ENCODE peak calls at places on chromosome 22, in six cellular contexts. One of them, this sample, is unnamed. For H3K36me3, the result is how much of the 10 kb centered on the place peaks cover.

GRCh38 chr22:33971561-33971961 is 51.3 kb upstream of the LARGE1 start:
- DNase-seq in left ventricle myocardium inferior: no peak
- DNase-seq in ovary: no peak
- DNase-seq in tibial artery: no peak
- DNase-seq in Panc1: no peak
- DNase-seq in BJ: no peak
- DNase-seq in this sample: peak

GRCh38 chr22:17569971-17570511 is 6.7 kb downstream of the SLC25A18 start:
- DNase-seq in left ventricle myocardium inferior: no peak
- DNase-seq in ovary: peak
- DNase-seq in tibial artery: no peak
- DNase-seq in Panc1: no peak
- DNase-seq in BJ: no peak
- DNase-seq in this sample: no peak

GRCh38 chr22:32653823-32654222 is 147.7 kb upstream of the TIMP3 start:
- DNase-seq in left ventricle myocardium inferior: no peak
- DNase-seq in ovary: no peak
- DNase-seq in tibial artery: no peak
- DNase-seq in Panc1: no peak
- DNase-seq in BJ: no peak
- DNase-seq in this sample: no peak

GRCh38 chr22:38066381-38067027 is 9.3 kb downstream of the PICK1 start:
- DNase-seq in left ventricle myocardium inferior: no peak
- DNase-seq in ovary: no peak
- DNase-seq in tibial artery: no peak
- DNase-seq in Panc1: no peak
- DNase-seq in BJ: no peak
- DNase-seq in this sample: no peak

GRCh38 chr22:50612715-50613221 is 12.2 kb downstream of the MAPK8IP2 start:
- DNase-seq in left ventricle myocardium inferior: no peak
- DNase-seq in ovary: no peak
- DNase-seq in tibial artery: no peak
- DNase-seq in Panc1: no peak
- DNase-seq in BJ: no peak
- DNase-seq in this sample: no peak

GRCh38 chr22:28817919-28818859 is 17.8 kb upstream of the XBP1 start:
- DNase-seq in left ventricle myocardium inferior: no peak
- DNase-seq in ovary: no peak
- DNase-seq in tibial artery: no peak
- DNase-seq in Panc1: no peak
- DNase-seq in BJ: no peak
- DNase-seq in this sample: peak

GRCh38 chr22:22825213-22825593 is 62.4 kb upstream of the IGLL5 start:
- DNase-seq in left ventricle myocardium inferior: no peak
- DNase-seq in ovary: no peak
- DNase-seq in tibial artery: no peak
- DNase-seq in Panc1: no peak
- DNase-seq in BJ: no peak
- DNase-seq in this sample: no peak

GRCh38 chr22:35219012-35219411 is 38.3 kb upstream of the HMGXB4 start:
- DNase-seq in left ventricle myocardium inferior: no peak
- DNase-seq in ovary: no peak
- DNase-seq in tibial artery: no peak
- DNase-seq in Panc1: no peak
- DNase-seq in BJ: peak
- DNase-seq in this sample: no peak

GRCh38 chr22:31393890-31394289 is 5.5 kb upstream of the DRG1 start:
- DNase-seq in left ventricle myocardium inferior: no peak
- DNase-seq in ovary: no peak
- DNase-seq in tibial artery: no peak
- DNase-seq in Panc1: no peak
- DNase-seq in BJ: no peak
- DNase-seq in this sample: no peak

GRCh38 chr22:49705631-49706352 is 121.9 kb downstream of the BRD1 start:
- DNase-seq in left ventricle myocardium inferior: no peak
- DNase-seq in ovary: no peak
- DNase-seq in tibial artery: no peak
- DNase-seq in Panc1: no peak
- DNase-seq in BJ: no peak
- DNase-seq in this sample: no peak

GRCh38 chr22:20271114-20271994 is 3.2 kb upstream of the RTN4R start:
- DNase-seq in left ventricle myocardium inferior: no peak
- DNase-seq in ovary: no peak
- DNase-seq in tibial artery: no peak
- DNase-seq in Panc1: no peak
- DNase-seq in BJ: no peak
- DNase-seq in this sample: no peak

GRCh38 chr22:24894998-24895397 is 51.5 kb downstream of the LHFPL7 start:
- DNase-seq in left ventricle myocardium inferior: peak
- DNase-seq in ovary: peak
- DNase-seq in tibial artery: peak
- DNase-seq in Panc1: no peak
- DNase-seq in BJ: no peak
- DNase-seq in this sample: peak

GRCh38 chr22:35961480-35961902 is 67.1 kb downstream of the RBFOX2 start:
- DNase-seq in left ventricle myocardium inferior: peak
- DNase-seq in ovary: peak
- DNase-seq in tibial artery: peak
- DNase-seq in Panc1: no peak
- DNase-seq in BJ: no peak
- DNase-seq in this sample: peak

GRCh38 chr22:47626428-47627390 is 864.3 kb downstream of the TBC1D22A start:
- DNase-seq in left ventricle myocardium inferior: no peak
- DNase-seq in ovary: no peak
- DNase-seq in tibial artery: no peak
- DNase-seq in Panc1: no peak
- DNase-seq in BJ: no peak
- DNase-seq in this sample: no peak

GRCh38 chr22:23649071-23649501 is 17.0 kb upstream of the DRICH1 start:
- DNase-seq in left ventricle myocardium inferior: no peak
- DNase-seq in ovary: no peak
- DNase-seq in tibial artery: no peak
- DNase-seq in Panc1: no peak
- DNase-seq in BJ: no peak
- DNase-seq in this sample: no peak

GRCh38 chr22:47608421-47608820 is 846.0 kb downstream of the TBC1D22A start:
- DNase-seq in left ventricle myocardium inferior: no peak
- DNase-seq in ovary: no peak
- DNase-seq in tibial artery: no peak
- DNase-seq in Panc1: no peak
- DNase-seq in BJ: no peak
- DNase-seq in this sample: no peak

GRCh38 chr22:19469421-19469820 is 9.6 kb downstream of the UFD1 start:
- DNase-seq in left ventricle myocardium inferior: no peak
- DNase-seq in ovary: no peak
- DNase-seq in tibial artery: no peak
- DNase-seq in Panc1: no peak
- DNase-seq in BJ: no peak
- DNase-seq in this sample: no peak

GRCh38 chr22:30538280-30538679 is 8.3 kb downstream of the SEC14L6 start:
- DNase-seq in left ventricle myocardium inferior: no peak
- DNase-seq in ovary: no peak
- DNase-seq in tibial artery: no peak
- DNase-seq in Panc1: no peak
- DNase-seq in BJ: no peak
- DNase-seq in this sample: no peak

GRCh38 chr22:46569848-46570695 is 32.7 kb upstream of the CELSR1 start:
- DNase-seq in left ventricle myocardium inferior: peak
- DNase-seq in ovary: no peak
- DNase-seq in tibial artery: no peak
- DNase-seq in Panc1: no peak
- DNase-seq in BJ: no peak
- DNase-seq in this sample: no peak

GRCh38 chr22:38413085-38414008 is 41.7 kb downstream of the KCNJ4 start:
- DNase-seq in left ventricle myocardium inferior: peak
- DNase-seq in ovary: no peak
- DNase-seq in tibial artery: no peak
- DNase-seq in Panc1: no peak
- DNase-seq in BJ: no peak
- DNase-seq in this sample: no peak

GRCh38 chr22:49964136-49964492 is 3.5 kb downstream of the PIM3 start:
- DNase-seq in left ventricle myocardium inferior: peak
- DNase-seq in ovary: peak
- DNase-seq in tibial artery: peak
- DNase-seq in Panc1: no peak
- DNase-seq in BJ: no peak
- DNase-seq in this sample: no peak

GRCh38 chr22:47392729-47393128 is 630.3 kb downstream of the TBC1D22A start:
- DNase-seq in left ventricle myocardium inferior: no peak
- DNase-seq in ovary: no peak
- DNase-seq in tibial artery: peak
- DNase-seq in Panc1: no peak
- DNase-seq in BJ: no peak
- DNase-seq in this sample: no peak

GRCh38 chr22:35970601-35971417 is 57.8 kb downstream of the RBFOX2 start:
- DNase-seq in left ventricle myocardium inferior: no peak
- DNase-seq in ovary: no peak
- DNase-seq in tibial artery: no peak
- DNase-seq in Panc1: no peak
- DNase-seq in BJ: no peak
- DNase-seq in this sample: no peak

GRCh38 chr22:30336752-30337460 is 10.2 kb upstream of the TBC1D10A start:
- DNase-seq in left ventricle myocardium inferior: peak
- DNase-seq in ovary: no peak
- DNase-seq in tibial artery: no peak
- DNase-seq in Panc1: no peak
- DNase-seq in BJ: no peak
- DNase-seq in this sample: no peak

GRCh38 chr22:50699754-50700386 is 27.2 kb downstream of the SHANK3 start:
- DNase-seq in left ventricle myocardium inferior: peak
- DNase-seq in ovary: no peak
- DNase-seq in tibial artery: no peak
- DNase-seq in Panc1: no peak
- DNase-seq in BJ: no peak
- DNase-seq in this sample: no peak

GRCh38 chr22:29306830-29307657 is 594 bp downstream of the GAS2L1 start:
- DNase-seq in left ventricle myocardium inferior: peak
- DNase-seq in ovary: peak
- DNase-seq in tibial artery: peak
- DNase-seq in Panc1: no peak
- DNase-seq in BJ: no peak
- DNase-seq in this sample: no peak

GRCh38 chr22:46627806-46628482 is 7.8 kb downstream of the GRAMD4 start:
- DNase-seq in left ventricle myocardium inferior: no peak
- DNase-seq in ovary: no peak
- DNase-seq in tibial artery: no peak
- DNase-seq in Panc1: no peak
- DNase-seq in BJ: no peak
- DNase-seq in this sample: no peak

GRCh38 chr22:48702573-48703264 is 1125.0 kb downstream of the BRD1 start:
- DNase-seq in left ventricle myocardium inferior: peak
- DNase-seq in ovary: no peak
- DNase-seq in tibial artery: no peak
- DNase-seq in Panc1: no peak
- DNase-seq in BJ: no peak
- DNase-seq in this sample: no peak
- H3K36me3 ChIP-seq in left ventricle myocardium inferior: under half
- H3K36me3 ChIP-seq in ovary: under half
- H3K36me3 ChIP-seq in tibial artery: under half
- H3K36me3 ChIP-seq in Panc1: under half
- H3K36me3 ChIP-seq in BJ: under half
- H3K36me3 ChIP-seq in this sample: under half

GRCh38 chr22:40651057-40651456 is 14.5 kb upstream of the MRTFA start:
- DNase-seq in left ventricle myocardium inferior: no peak
- DNase-seq in ovary: no peak
- DNase-seq in tibial artery: no peak
- DNase-seq in Panc1: no peak
- DNase-seq in BJ: no peak
- DNase-seq in this sample: no peak

GRCh38 chr22:40653361-40653760 is 16.8 kb upstream of the MRTFA start:
- DNase-seq in left ventricle myocardium inferior: no peak
- DNase-seq in ovary: no peak
- DNase-seq in tibial artery: no peak
- DNase-seq in Panc1: no peak
- DNase-seq in BJ: no peak
- DNase-seq in this sample: no peak

GRCh38 chr22:40648386-40648785 is 11.9 kb upstream of the MRTFA start:
- DNase-seq in left ventricle myocardium inferior: no peak
- DNase-seq in ovary: no peak
- DNase-seq in tibial artery: no peak
- DNase-seq in Panc1: no peak
- DNase-seq in BJ: no peak
- DNase-seq in this sample: no peak

GRCh38 chr22:40654522-40655167 is 18.1 kb upstream of the MRTFA start:
- DNase-seq in left ventricle myocardium inferior: peak
- DNase-seq in ovary: peak
- DNase-seq in tibial artery: peak
- DNase-seq in Panc1: no peak
- DNase-seq in BJ: peak
- DNase-seq in this sample: no peak

GRCh38 chr22:40651563-40652501 is 15.3 kb upstream of the MRTFA start:
- DNase-seq in left ventricle myocardium inferior: peak
- DNase-seq in ovary: peak
- DNase-seq in tibial artery: peak
- DNase-seq in Panc1: peak
- DNase-seq in BJ: peak
- DNase-seq in this sample: peak
- H3K4me3 ChIP-seq in left ventricle myocardium inferior: peak
- H3K4me3 ChIP-seq in ovary: peak
- H3K4me3 ChIP-seq in tibial artery: peak
- H3K4me3 ChIP-seq in Panc1: peak
- H3K4me3 ChIP-seq in BJ: peak
- H3K4me3 ChIP-seq in this sample: peak

GRCh38 chr22:45200230-45200629 is 36.5 kb downstream of the NUP50 start:
- DNase-seq in left ventricle myocardium inferior: no peak
- DNase-seq in ovary: peak
- DNase-seq in tibial artery: no peak
- DNase-seq in Panc1: no peak
- DNase-seq in BJ: no peak
- DNase-seq in this sample: no peak

GRCh38 chr22:45202333-45203149 is 38.2 kb downstream of the KIAA0930 start:
- DNase-seq in left ventricle myocardium inferior: no peak
- DNase-seq in ovary: peak
- DNase-seq in tibial artery: no peak
- DNase-seq in Panc1: no peak
- DNase-seq in BJ: no peak
- DNase-seq in this sample: no peak

GRCh38 chr22:45199723-45200122 is 36.0 kb downstream of the NUP50 start:
- DNase-seq in left ventricle myocardium inferior: no peak
- DNase-seq in ovary: peak
- DNase-seq in tibial artery: no peak
- DNase-seq in Panc1: no peak
- DNase-seq in BJ: no peak
- DNase-seq in this sample: no peak

GRCh38 chr22:45201678-45202332 is 38.1 kb downstream of the NUP50 start:
- DNase-seq in left ventricle myocardium inferior: no peak
- DNase-seq in ovary: peak
- DNase-seq in tibial artery: no peak
- DNase-seq in Panc1: no peak
- DNase-seq in BJ: peak
- DNase-seq in this sample: no peak

GRCh38 chr22:45200862-45201511 is 37.3 kb downstream of the NUP50 start:
- DNase-seq in left ventricle myocardium inferior: no peak
- DNase-seq in ovary: peak
- DNase-seq in tibial artery: no peak
- DNase-seq in Panc1: no peak
- DNase-seq in BJ: no peak
- DNase-seq in this sample: no peak
- H3K36me3 ChIP-seq in left ventricle myocardium inferior: half or more
- H3K36me3 ChIP-seq in ovary: under half
- H3K36me3 ChIP-seq in tibial artery: half or more
- H3K36me3 ChIP-seq in Panc1: under half
- H3K36me3 ChIP-seq in BJ: half or more
- H3K36me3 ChIP-seq in this sample: under half

GRCh38 chr22:42994917-42995562 is 19.9 kb downstream of the PACSIN2 start:
- DNase-seq in left ventricle myocardium inferior: no peak
- DNase-seq in ovary: peak
- DNase-seq in tibial artery: peak
- DNase-seq in Panc1: peak
- DNase-seq in BJ: peak
- DNase-seq in this sample: peak
- H3K4me3 ChIP-seq in left ventricle myocardium inferior: peak
- H3K4me3 ChIP-seq in ovary: no peak
- H3K4me3 ChIP-seq in tibial artery: peak
- H3K4me3 ChIP-seq in Panc1: no peak
- H3K4me3 ChIP-seq in BJ: peak
- H3K4me3 ChIP-seq in this sample: no peak

This sample was measured in kidney epithelial cell.